ENCODE peak calls at places on chromosomes 11 and 22, in six cellular contexts. M, B, C, S, L and A are unnamed samples.

GRCh38 chr11:63510360-63511130 is 4.7 kb downstream of the LGALS12 start:
- DNase-seq in M (no peak), B (no peak), C (no peak), S (peak), L (no peak), A (peak)

GRCh38 chr11:65487467-65488272 is 11.2 kb upstream of the MALAT1 start:
- DNase-seq in M (peak), B (peak), C (peak), S (peak), L (peak), A (peak)

GRCh38 chr11:134243913-134244312 is 9.2 kb downstream of the THYN1 start:
- DNase-seq in M (no peak), B (no peak), C (no peak), S (no peak), L (no peak), A (no peak)

GRCh38 chr11:130413383-130414106 is 14.9 kb downstream of the ADAMTS8 start:
- DNase-seq in M (no peak), B (no peak), C (peak), S (peak), L (peak), A (peak)

GRCh38 chr11:10304495-10305261 is at the start of gene ADM:
- DNase-seq in M (no peak), B (peak), C (peak), S (peak), L (peak), A (peak)

GRCh38 chr11:81112718-81113117 is 1620.9 kb downstream of the FAM181B start:
- DNase-seq in M (no peak), B (no peak), C (no peak), S (no peak), L (no peak), A (no peak)

GRCh38 chr11:64285885-64286800 is 495 bp downstream of the GPR137 start:
- DNase-seq in M (peak), B (peak), C (no peak), S (no peak), L (no peak), A (peak)

GRCh38 chr11:106021181-106021966 is 666 bp downstream of the MSANTD4 start:
- DNase-seq in M (peak), B (no peak), C (no peak), S (peak), L (no peak), A (no peak)

GRCh38 chr11:71129624-71130023 is 122.8 kb downstream of the SHANK2 start:
- DNase-seq in M (no peak), B (no peak), C (no peak), S (peak), L (no peak), A (no peak)

GRCh38 chr22:38700271-38700788 is 413 bp downstream of the JOSD1 start:
- DNase-seq in M (no peak), B (peak), C (no peak), S (peak), L (peak), A (no peak)

GRCh38 chr11:116334596-116334995 is 438.2 kb downstream of the BUD13 start:
- DNase-seq in M (no peak), B (no peak), C (no peak), S (no peak), L (no peak), A (no peak)

GRCh38 chr11:1498262-1498661 is 11.7 kb upstream of the MOB2 start:
- DNase-seq in M (no peak), B (no peak), C (no peak), S (no peak), L (no peak), A (no peak)

GRCh38 chr11:20873054-20873453 is 203.7 kb downstream of the NELL1 start:
- DNase-seq in M (peak), B (no peak), C (no peak), S (no peak), L (no peak), A (peak)

GRCh38 chr11:109423860-109424190 is 1.8 kb downstream of the C11orf87 start:
- DNase-seq in M (no peak), B (no peak), C (no peak), S (no peak), L (no peak), A (no peak)

GRCh38 chr11:109422755-109423113 is 744 bp downstream of the C11orf87 start:
- DNase-seq in M (no peak), B (no peak), C (no peak), S (peak), L (no peak), A (peak)

GRCh38 chr11:109421981-109422590 is at the start of gene C11orf87:
- DNase-seq in M (no peak), B (no peak), C (no peak), S (no peak), L (no peak), A (peak)

GRCh38 chr11:109424893-109425292 is 2.9 kb downstream of the C11orf87 start:
- DNase-seq in M (peak), B (no peak), C (no peak), S (no peak), L (no peak), A (peak)

GRCh38 chr11:109423114-109423859 is 1.3 kb downstream of the C11orf87 start:
- DNase-seq in M (no peak), B (no peak), C (no peak), S (no peak), L (no peak), A (peak)
- H3K4me3 ChIP-seq in M (no peak), B (peak), C (peak), S (peak), L (no peak), A (peak)

DNA sequence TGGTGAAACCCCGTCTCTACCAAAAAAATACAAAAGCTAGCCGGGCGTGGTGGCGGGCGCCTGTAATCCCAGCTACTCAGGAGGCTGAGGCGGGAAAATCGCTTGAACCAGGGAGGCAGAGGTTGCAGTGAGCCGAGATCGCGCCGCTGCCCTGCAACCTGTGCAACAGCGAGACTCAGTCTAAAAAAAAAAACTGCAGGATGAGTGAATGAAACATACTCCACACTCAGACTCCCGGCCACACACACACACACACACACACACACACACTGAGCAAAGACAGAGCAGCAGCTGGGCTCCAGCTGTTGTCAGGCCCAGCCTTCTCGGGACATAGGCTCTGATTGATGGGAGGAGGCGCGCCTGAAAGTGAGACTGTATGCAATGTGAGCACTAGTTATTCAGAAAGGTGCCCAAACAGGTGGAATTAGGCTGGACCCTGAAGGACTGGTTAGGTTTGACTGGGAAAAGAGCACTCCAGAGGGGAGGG is 1.5 kb upstream of the PLEKHA7 start:
- DNase-seq in M (no peak), B (peak), C (no peak), S (peak), L (no peak), A (no peak)
- H3K4me3 ChIP-seq in M (no peak), B (no peak), C (no peak), S (no peak), L (peak), A (no peak)

DNA sequence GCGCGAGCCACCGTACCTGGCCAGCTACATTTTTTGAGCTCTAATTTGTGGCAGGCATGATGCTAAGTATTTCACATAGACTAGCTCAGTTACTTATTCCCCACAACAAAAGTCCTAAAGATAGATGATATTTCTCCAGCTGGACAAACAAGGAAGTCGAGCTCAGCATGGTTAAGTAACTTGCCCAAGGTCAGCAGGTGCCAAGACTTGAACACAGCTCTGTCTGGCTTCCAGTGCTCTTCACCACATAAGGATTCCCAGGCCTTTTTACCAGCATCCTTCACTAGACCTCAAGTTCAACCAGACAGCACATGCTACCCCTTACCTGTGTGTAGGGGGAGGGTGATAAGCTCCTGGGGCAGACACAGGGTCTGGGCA is 177.3 kb upstream of the NCAM1 start:
- DNase-seq in M (no peak), B (no peak), C (no peak), S (peak), L (no peak), A (no peak)
- H3K4me3 ChIP-seq in M (no peak), B (no peak), C (no peak), S (peak), L (no peak), A (no peak)

GRCh38 chr11:2533642-2534115 is 88.9 kb downstream of the KCNQ1 start:
- DNase-seq in M (no peak), B (peak), C (peak), S (peak), L (peak), A (peak)

GRCh38 chr11:2534131-2534956 is 89.5 kb downstream of the KCNQ1 start:
- DNase-seq in M (no peak), B (no peak), C (no peak), S (no peak), L (peak), A (peak)

GRCh38 chr11:2531987-2532703 is 87.3 kb downstream of the KCNQ1 start:
- DNase-seq in M (no peak), B (no peak), C (no peak), S (no peak), L (no peak), A (no peak)

GRCh38 chr11:2531277-2531986 is 86.6 kb downstream of the KCNQ1 start:
- DNase-seq in M (peak), B (peak), C (no peak), S (peak), L (no peak), A (peak)

GRCh38 chr11:2532704-2533641 is 88.2 kb downstream of the KCNQ1 start:
- DNase-seq in M (peak), B (peak), C (peak), S (peak), L (peak), A (peak)
- H3K4me3 ChIP-seq in M (no peak), B (no peak), C (no peak), S (peak), L (peak), A (no peak)

GRCh38 chr11:46393759-46394158 is 2.2 kb upstream of the CHRM4 start:
- DNase-seq in M (no peak), B (no peak), C (no peak), S (no peak), L (no peak), A (no peak)

GRCh38 chr11:46391578-46392420 is at the start of gene CHRM4:
- DNase-seq in M (no peak), B (no peak), C (no peak), S (no peak), L (peak), A (peak)

GRCh38 chr11:46391186-46391577 is 394 bp downstream of the CHRM4 start:
- DNase-seq in M (no peak), B (no peak), C (no peak), S (no peak), L (no peak), A (no peak)

GRCh38 chr11:46393231-46393616 is 1.6 kb upstream of the CHRM4 start:
- DNase-seq in M (no peak), B (no peak), C (no peak), S (no peak), L (peak), A (peak)

GRCh38 chr11:46392421-46393230 is 1.1 kb upstream of the CHRM4 start:
- DNase-seq in M (peak), B (peak), C (peak), S (peak), L (peak), A (peak)
- H3K4me3 ChIP-seq in M (no peak), B (peak), C (peak), S (peak), L (no peak), A (peak)

DNA sequence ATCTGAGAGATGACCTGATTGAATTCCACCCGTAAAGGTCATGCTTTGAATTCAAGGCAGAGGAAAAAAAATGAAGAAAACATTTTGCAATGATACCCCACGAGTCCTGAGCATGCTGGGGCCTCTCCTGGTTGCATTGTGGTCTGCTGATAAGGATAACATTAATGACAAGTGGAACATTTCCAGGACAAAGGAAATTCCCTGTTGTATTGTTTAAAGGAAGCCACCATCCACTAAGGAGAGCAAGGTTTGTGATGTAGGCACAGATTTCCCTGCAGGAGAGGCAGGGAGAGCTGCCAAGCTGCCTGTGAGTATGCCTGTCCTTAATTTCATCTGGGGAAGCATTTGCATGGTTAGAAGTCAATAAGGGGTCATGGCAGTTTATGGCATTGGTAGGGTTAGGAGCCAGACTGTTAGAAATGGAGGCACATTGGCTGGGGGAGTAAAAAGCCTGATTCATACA is 21.9 kb downstream of the FLI1 start:
- DNase-seq in M (no peak), B (no peak), C (peak), S (peak), L (no peak), A (no peak)
- H3K4me3 ChIP-seq in M (peak), B (no peak), C (no peak), S (no peak), L (no peak), A (no peak)

DNA sequence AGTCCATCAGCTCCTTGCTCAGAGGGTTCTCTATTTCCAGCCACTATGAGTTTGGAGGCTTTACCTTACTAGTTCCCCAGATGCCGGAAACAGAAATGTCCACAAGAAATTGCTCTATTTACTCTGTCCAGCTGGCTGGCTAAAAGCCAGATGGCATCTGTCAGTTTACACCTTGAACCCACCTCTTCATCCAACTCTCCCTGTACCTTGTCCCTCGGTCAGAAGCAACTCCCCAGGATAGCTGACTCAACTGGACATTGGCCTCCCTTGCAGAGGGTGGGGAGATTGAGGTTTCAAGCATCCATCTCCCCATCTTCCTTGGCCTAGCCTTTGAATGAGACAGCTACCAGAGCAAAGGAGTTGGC is 1.7 kb downstream of the C2CD2L start:
- DNase-seq in M (no peak), B (no peak), C (no peak), S (no peak), L (no peak), A (no peak)
- H3K4me3 ChIP-seq in M (peak), B (peak), C (peak), S (peak), L (peak), A (no peak)

GRCh38 chr22:49849161-49850020 is 4.3 kb upstream of the ZBED4 start:
- DNase-seq in M (no peak), B (no peak), C (no peak), S (no peak), L (no peak), A (peak)
- H3K4me3 ChIP-seq in M (no peak), B (peak), C (peak), S (no peak), L (no peak), A (peak)